ENCODE peak calls at places on chromosomes 2 and 18, in six cellular contexts. D is H1, U is GM12878, S is HepG2, K is HCT116, Y is K562. L is an unnamed sample. For H3K36me3, the result is how much of the 10 kb centered on the place peaks cover.

GRCh38 chr2:61470122-61470951 is 550 bp downstream of the USP34 start:
- DNase-seq in D (peak), K (peak), S (peak), U (no peak), Y (peak), L (no peak)

GRCh38 chr2:202051499-202052161 is 18.0 kb downstream of the FZD7 start:
- DNase-seq in S (no peak), Y (no peak), U (no peak), D (no peak), K (no peak), L (no peak)

GRCh38 chr2:202771336-202771735 is 100.2 kb downstream of the ICA1L start:
- DNase-seq in Y (no peak), D (no peak), K (no peak), S (no peak), U (no peak), L (no peak)

GRCh38 chr2:70941701-70942100 is 6.0 kb downstream of the ATP6V1B1 start:
- DNase-seq in U (no peak), D (no peak), S (no peak), K (no peak), Y (no peak), L (no peak)

GRCh38 chr18:2905802-2906521 is 59.2 kb downstream of the EMILIN2 start:
- DNase-seq in K (peak), D (peak), U (no peak), Y (no peak), S (peak), L (no peak)

GRCh38 chr18:78861116-78861515 is 118.5 kb upstream of the SALL3 start:
- DNase-seq in Y (no peak), D (no peak), K (no peak), S (no peak), U (no peak), L (no peak)

GRCh38 chr2:47165001-47165555 is 10.0 kb upstream of the STPG4 start:
- DNase-seq in U (no peak), K (no peak), D (no peak), S (no peak), Y (no peak), L (no peak)

GRCh38 chr2:101474752-101475384 is at the start of gene RFX8:
- DNase-seq in S (peak), U (no peak), Y (no peak), K (no peak), D (peak), L (no peak)

GRCh38 chr2:109144271-109144670 is 15.3 kb downstream of the SH3RF3 start:
- DNase-seq in U (no peak), Y (no peak), K (no peak), S (no peak), D (no peak), L (no peak)

GRCh38 chr18:36412778-36413177 is 115.3 kb downstream of the FHOD3 start:
- DNase-seq in K (no peak), S (peak), Y (peak), U (no peak), D (no peak), L (no peak)

GRCh38 chr2:230226090-230226551 is 585 bp downstream of the SP140 start:
- DNase-seq in D (no peak), S (no peak), U (peak), Y (no peak), K (no peak), L (no peak)

GRCh38 chr2:24761866-24762265 is 31.3 kb downstream of the PTRHD1 start:
- DNase-seq in U (no peak), S (no peak), D (no peak), K (no peak), Y (no peak), L (no peak)
- TF ChIP-seq ZNF274 in U (no peak), S (no peak), D (no peak), K (no peak), Y (no peak), L (no peak)

GRCh38 chr2:31251851-31252250 is 17.9 kb downstream of the EHD3 start:
- DNase-seq in U (no peak), Y (no peak), S (no peak), D (no peak), K (no peak), L (no peak)
- H3K36me3 ChIP-seq in U (under half), Y (under half), S (under half), D (under half), K (under half), L (under half)

GRCh38 chr2:181176540-181176939 is 196.1 kb downstream of the UBE2E3 start:
- DNase-seq in K (no peak), S (no peak), U (no peak), D (no peak), Y (no peak), L (no peak)

GRCh38 chr2:181177376-181177775 is 197.0 kb downstream of the UBE2E3 start:
- DNase-seq in K (no peak), D (no peak), U (no peak), Y (no peak), S (no peak), L (no peak)

GRCh38 chr2:181174880-181175590 is 194.6 kb downstream of the UBE2E3 start:
- DNase-seq in U (no peak), K (no peak), S (no peak), Y (no peak), D (no peak), L (no peak)

GRCh38 chr2:181178130-181178529 is 197.7 kb downstream of the UBE2E3 start:
- DNase-seq in K (no peak), D (no peak), U (no peak), Y (no peak), S (no peak), L (no peak)

GRCh38 chr2:181178823-181179412 is 198.5 kb downstream of the UBE2E3 start:
- DNase-seq in Y (peak), K (peak), U (no peak), S (peak), D (no peak), L (peak)
- TF ChIP-seq ZNF274 in Y (no peak), K (no peak), U (no peak), S (no peak), D (no peak), L (no peak)

DNA sequence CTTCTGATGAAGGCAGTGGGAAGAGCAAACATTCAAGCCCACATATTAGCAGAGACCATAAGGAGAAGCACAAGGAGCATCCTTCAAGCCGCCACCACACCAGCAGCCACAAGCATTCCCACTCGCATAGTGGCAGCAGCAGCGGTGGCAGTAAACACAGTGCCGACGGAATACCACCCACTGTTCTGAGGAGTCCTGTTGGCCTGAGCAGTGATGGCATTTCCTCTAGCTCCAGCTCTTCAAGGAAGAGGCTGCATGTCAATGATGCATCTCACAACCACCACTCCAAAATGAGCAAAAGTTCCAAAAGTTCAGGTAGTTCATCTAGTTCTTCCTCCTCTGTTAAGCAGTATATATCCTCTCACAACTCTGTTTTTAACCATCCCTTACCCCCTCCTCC is 35.4 kb downstream of the CCNT2 start:
- DNase-seq in K (no peak), S (no peak), D (no peak), U (no peak), Y (no peak), L (no peak)
- H3K36me3 ChIP-seq in K (under half), S (under half), D (under half), U (under half), Y (half or more), L (half or more)

GRCh38 chr2:54065411-54065810 is 50.0 kb upstream of the ACYP2 start:
- DNase-seq in Y (no peak), S (no peak), U (no peak), D (no peak), K (no peak), L (no peak)
- TF ChIP-seq ZNF274 in Y (no peak), S (no peak), U (no peak), D (no peak), K (no peak), L (no peak)

GRCh38 chr2:25419678-25420242 is 78.0 kb upstream of the DNMT3A start:
- DNase-seq in Y (no peak), S (no peak), K (no peak), D (no peak), U (peak), L (no peak)
- H3K36me3 ChIP-seq in Y (under half), S (under half), K (under half), D (under half), U (under half), L (under half)

GRCh38 chr2:105870858-105871257 is 126.1 kb downstream of the NCK2 start:
- DNase-seq in S (no peak), K (no peak), U (no peak), Y (no peak), D (no peak), L (no peak)

GRCh38 chr2:105873281-105873680 is 128.6 kb downstream of the NCK2 start:
- DNase-seq in Y (no peak), U (no peak), K (no peak), D (no peak), S (no peak), L (no peak)

GRCh38 chr2:105873721-105874120 is 129.0 kb downstream of the NCK2 start:
- DNase-seq in K (no peak), Y (peak), U (peak), D (no peak), S (peak), L (no peak)

GRCh38 chr2:105872142-105872728 is 127.5 kb downstream of the NCK2 start:
- DNase-seq in S (no peak), Y (no peak), D (no peak), K (no peak), U (no peak), L (no peak)

GRCh38 chr2:105872830-105873229 is 128.1 kb downstream of the NCK2 start:
- DNase-seq in U (no peak), S (no peak), D (no peak), Y (no peak), K (no peak), L (no peak)
- TF ChIP-seq ZNF274 in U (no peak), S (no peak), D (no peak), Y (no peak), K (no peak), L (no peak)

GRCh38 chr2:232854082-232854481 is 16.0 kb upstream of the SNORC start:
- DNase-seq in S (no peak), Y (peak), D (no peak), K (peak), U (no peak), L (no peak)

GRCh38 chr2:232852676-232853075 is 17.4 kb upstream of the SNORC start:
- DNase-seq in K (no peak), D (no peak), U (no peak), S (no peak), Y (no peak), L (no peak)

GRCh38 chr2:232846055-232846454 is 24.0 kb upstream of the SNORC start:
- DNase-seq in K (no peak), Y (no peak), U (no peak), D (no peak), S (peak), L (no peak)

DNA sequence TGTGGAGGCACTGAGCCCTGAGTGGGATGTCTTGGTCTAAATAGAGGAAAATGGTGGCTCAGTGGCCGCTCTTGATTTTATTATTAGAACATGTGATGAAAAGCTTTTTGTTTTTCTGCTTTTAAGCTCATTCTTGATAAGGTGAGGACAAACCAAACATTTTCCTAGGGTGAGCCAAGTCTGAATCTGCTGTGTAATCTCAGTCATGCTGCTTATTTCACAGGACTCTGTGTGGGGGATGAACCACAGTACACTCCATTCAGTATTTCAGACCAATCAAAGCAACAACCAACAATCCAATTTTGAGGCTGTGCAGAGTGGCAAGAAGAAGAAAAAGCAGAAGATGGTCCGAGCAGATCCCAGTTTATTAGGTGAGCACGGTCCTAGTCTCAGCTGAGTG is 20.0 kb upstream of the SNORC start:
- DNase-seq in D (no peak), U (no peak), S (no peak), Y (no peak), K (no peak), L (no peak)
- H3K36me3 ChIP-seq in D (under half), U (under half), S (under half), Y (half or more), K (under half), L (half or more)

GRCh38 chr18:39946623-39947061 is 2008.4 kb upstream of the PIK3C3 start:
- DNase-seq in U (no peak), K (peak), Y (no peak), D (no peak), S (no peak), L (no peak)
- TF ChIP-seq ZNF274 in U (no peak), K (no peak), Y (no peak), D (no peak), S (no peak), L (no peak)

GRCh38 chr2:171723724-171724683 is 36.7 kb downstream of the DYNC1I2 start:
- DNase-seq in Y (peak), K (no peak), S (peak), D (no peak), U (no peak), L (peak)

GRCh38 chr2:171728989-171729951 is 42.0 kb downstream of the DYNC1I2 start:
- DNase-seq in S (peak), U (no peak), Y (no peak), D (no peak), K (no peak), L (no peak)

GRCh38 chr2:171729952-171730317 is 42.7 kb downstream of the DYNC1I2 start:
- DNase-seq in D (no peak), S (no peak), Y (no peak), U (no peak), K (no peak), L (no peak)

DNA sequence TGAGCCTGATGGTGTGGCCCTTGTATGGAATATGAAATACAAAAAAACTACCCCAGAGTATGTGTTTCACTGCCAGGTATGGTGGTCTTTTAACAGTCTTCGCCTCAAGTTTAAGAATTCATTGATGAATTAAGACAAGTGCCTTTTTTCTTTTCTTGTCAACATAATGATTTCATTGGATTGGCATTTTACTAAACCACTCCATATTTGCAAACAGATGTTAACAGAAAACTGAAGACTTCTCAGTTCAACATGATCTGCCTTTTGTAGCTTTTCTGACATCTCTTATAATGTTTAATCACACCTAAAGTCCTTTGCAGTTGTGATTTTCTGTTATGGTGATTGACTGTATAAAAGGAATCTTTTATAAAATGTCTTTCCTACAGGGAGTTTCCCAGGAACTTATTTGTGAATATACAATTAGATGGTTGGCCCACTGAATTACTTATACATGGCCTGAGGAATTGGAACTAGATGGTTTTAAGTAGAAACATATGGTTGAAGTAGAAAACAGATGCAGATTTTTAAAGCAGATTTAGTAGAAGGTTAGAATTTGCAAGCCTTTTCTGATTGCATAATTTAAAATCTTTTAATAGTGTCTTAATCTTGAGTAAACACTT is 39.7 kb downstream of the DYNC1I2 start:
- DNase-seq in K (no peak), Y (no peak), U (no peak), D (no peak), S (no peak), L (no peak)
- H3K36me3 ChIP-seq in K (under half), Y (half or more), U (under half), D (under half), S (under half), L (half or more)

L was measured in NT2/D1.